ENCODE peak calls at places on chromosomes 3 and 15, in six cellular contexts. D is NCI-H1105, T is skeletal muscle cell, X is dorsolateral prefrontal cortex, O is SW480, S is SK-N-SH. B is an unnamed sample.

GRCh38 chr15:73081321-73081958 is 29.2 kb downstream of the NEO1 start:
- DNase-seq in D (peak), S (peak), T (peak), O (peak), X (no peak), B (no peak)

GRCh38 chr15:25335279-25335678 is 103.5 kb downstream of the UBE3A start:
- DNase-seq in D (no peak), O (no peak), S (no peak), T (no peak), X (no peak), B (no peak)

GRCh38 chr3:183369626-183370025 is 58.8 kb downstream of the MCF2L2 start:
- DNase-seq in X (no peak), O (no peak), S (no peak), D (no peak), T (no peak), B (no peak)

GRCh38 chr3:182121424-182121823 is 409.7 kb downstream of the SOX2 start:
- DNase-seq in X (no peak), T (no peak), S (no peak), O (no peak), D (no peak), B (no peak)

GRCh38 chr3:156816091-156816793 is 9.9 kb upstream of the LEKR1 start:
- DNase-seq in S (no peak), O (no peak), T (no peak), D (no peak), X (no peak), B (no peak)

GRCh38 chr3:188635258-188636038 is 481.5 kb downstream of the LPP start:
- DNase-seq in O (no peak), X (no peak), S (no peak), T (no peak), D (peak), B (no peak)

GRCh38 chr3:32109256-32109655 is 2.8 kb downstream of the GPD1L start:
- DNase-seq in X (peak), O (no peak), D (peak), T (peak), S (peak), B (peak)

GRCh38 chr3:67000006-67000405 is 1.9 kb downstream of the KBTBD8 start:
- DNase-seq in S (no peak), X (no peak), D (no peak), O (no peak), T (peak), B (no peak)

GRCh38 chr3:129745253-129745652 is 138.8 kb upstream of the PLXND1 start:
- DNase-seq in X (peak), D (no peak), T (peak), S (no peak), O (no peak), B (no peak)

GRCh38 chr3:171781711-171782127 is 28.6 kb downstream of the PLD1 start:
- DNase-seq in O (no peak), X (no peak), T (peak), D (no peak), S (no peak), B (no peak)

GRCh38 chr15:88702983-88703382 is 64.2 kb downstream of the ISG20 start:
- DNase-seq in O (no peak), S (no peak), T (no peak), X (no peak), D (no peak), B (no peak)

GRCh38 chr3:61669203-61669602 is 107.8 kb downstream of the PTPRG start:
- DNase-seq in O (no peak), S (no peak), D (no peak), T (no peak), X (no peak), B (no peak)

GRCh38 chr3:108552267-108553159 is 36.7 kb downstream of the CIP2A start:
- DNase-seq in D (peak), O (peak), T (no peak), X (no peak), S (peak), B (no peak)

GRCh38 chr15:70128757-70129140 is 31.0 kb upstream of the TLE3 start:
- DNase-seq in O (no peak), D (no peak), T (no peak), X (no peak), S (no peak), B (no peak)